ENCODE peak calls at places on chromosomes 7 and 10, in six cellular contexts. L is cardiac muscle cell; J is MM.1S; Y is PC-9; R is K562; D is CD8-positive, alpha-beta T cell. T is an unnamed sample.

GRCh38 chr7:122425731-122426130 is 121.2 kb upstream of the FEZF1 start:
- DNase-seq in L (no peak), J (no peak), Y (no peak), R (no peak), D (no peak), T (no peak)

GRCh38 chr7:91181949-91182348 is 82.3 kb upstream of the FZD1 start:
- DNase-seq in L (no peak), J (no peak), Y (no peak), R (no peak), D (no peak), T (no peak)

GRCh38 chr7:89607797-89608196 is 546.5 kb upstream of the STEAP1 start:
- DNase-seq in L (no peak), J (peak), Y (no peak), R (no peak), D (peak), T (no peak)

GRCh38 chr10:28367419-28367818 is 64.6 kb upstream of the MPP7 start:
- DNase-seq in L (no peak), J (no peak), Y (no peak), R (no peak), D (no peak), T (no peak)

GRCh38 chr10:96752380-96752779 is 32.1 kb upstream of the PIK3AP1 start:
- DNase-seq in L (no peak), J (no peak), Y (no peak), R (no peak), D (no peak), T (no peak)

GRCh38 chr7:3673524-3673923 is 372.5 kb downstream of the SDK1 start:
- DNase-seq in L (peak), J (peak), Y (no peak), R (peak), D (peak), T (no peak)

GRCh38 chr10:104622598-104623209 is 18.4 kb upstream of the SORCS3 start:
- DNase-seq in L (no peak), J (peak), Y (no peak), R (peak), D (no peak), T (no peak)

GRCh38 chr10:72812798-72813430 is 80.6 kb upstream of the OIT3 start:
- DNase-seq in L (peak), J (no peak), Y (peak), R (no peak), D (no peak), T (no peak)

GRCh38 chr10:123150986-123151738 is 3.0 kb upstream of the BUB3 start:
- DNase-seq in L (no peak), J (no peak), Y (no peak), R (no peak), D (no peak), T (peak)

GRCh38 chr7:2299131-2299829 is 15.0 kb downstream of the SNX8 start:
- DNase-seq in L (peak), J (no peak), Y (no peak), R (no peak), D (no peak), T (peak)

GRCh38 chr10:58651040-58651439 is 138.4 kb downstream of the BICC1 start:
- DNase-seq in L (peak), J (no peak), Y (no peak), R (no peak), D (no peak), T (no peak)

GRCh38 chr10:22280078-22280477 is 36.1 kb upstream of the COMMD3 start:
- DNase-seq in L (no peak), J (no peak), Y (no peak), R (no peak), D (no peak), T (no peak)

GRCh38 chr10:33010132-33011037 is 52.4 kb upstream of the ITGB1 start:
- DNase-seq in L (peak), J (no peak), Y (peak), R (no peak), D (no peak), T (no peak)

GRCh38 chr7:22002731-22003130 is 57.0 kb upstream of the CDCA7L start:
- DNase-seq in L (no peak), J (no peak), Y (no peak), R (no peak), D (no peak), T (no peak)

GRCh38 chr7:151727579-151728285 is 149.2 kb downstream of the PRKAG2 start:
- DNase-seq in L (peak), J (no peak), Y (peak), R (peak), D (no peak), T (peak)

GRCh38 chr10:119233821-119234220 is 26.4 kb downstream of the GRK5 start:
- DNase-seq in L (peak), J (no peak), Y (no peak), R (no peak), D (no peak), T (no peak)

GRCh38 chr7:29764227-29764626 is 42.1 kb upstream of the WIPF3 start:
- DNase-seq in L (no peak), J (no peak), Y (no peak), R (peak), D (no peak), T (no peak)

GRCh38 chr7:12921751-12922345 is 234.4 kb downstream of the ARL4A start:
- DNase-seq in L (no peak), J (no peak), Y (no peak), R (no peak), D (no peak), T (no peak)

GRCh38 chr10:110226926-110227641 is 19.7 kb downstream of the MXI1 start:
- DNase-seq in L (peak), J (no peak), Y (no peak), R (peak), D (peak), T (peak)

GRCh38 chr7:140509789-140510188 is 30.5 kb upstream of the MKRN1 start:
- DNase-seq in L (no peak), J (no peak), Y (peak), R (no peak), D (no peak), T (no peak)

GRCh38 chr7:46830-47140 is 145.6 kb upstream of the FAM20C start:
- DNase-seq in L (no peak), J (no peak), Y (no peak), R (no peak), D (no peak), T (no peak)

GRCh38 chr7:142454862-142455261 is 197.0 kb upstream of the PRSS58 start:
- DNase-seq in L (no peak), J (no peak), Y (no peak), R (no peak), D (no peak), T (no peak)

GRCh38 chr10:117477241-117477947 is 65.2 kb upstream of the EMX2 start:
- DNase-seq in L (no peak), J (no peak), Y (no peak), R (no peak), D (no peak), T (no peak)

GRCh38 chr7:120852700-120853099 is 5.2 kb downstream of the TSPAN12 start:
- DNase-seq in L (no peak), J (no peak), Y (no peak), R (no peak), D (no peak), T (no peak)

GRCh38 chr7:116231543-116232401 is 21.4 kb downstream of the TES start:
- DNase-seq in L (peak), J (peak), Y (no peak), R (peak), D (no peak), T (no peak)

GRCh38 chr10:24951201-24952145 is 933 bp downstream of the PRTFDC1 start:
- DNase-seq in L (peak), J (no peak), Y (no peak), R (peak), D (peak), T (no peak)

GRCh38 chr7:30142710-30143109 is 7.9 kb downstream of the MTURN start:
- DNase-seq in L (peak), J (no peak), Y (peak), R (no peak), D (no peak), T (no peak)

GRCh38 chr7:35035511-35035921 is 1.8 kb downstream of the DPY19L1 start:
- DNase-seq in L (peak), J (peak), Y (peak), R (peak), D (no peak), T (peak)

GRCh38 chr10:119401671-119402395 is 140.7 kb downstream of the RGS10 start:
- DNase-seq in L (peak), J (no peak), Y (peak), R (peak), D (no peak), T (no peak)

GRCh38 chr7:5661941-5662340 is 119.5 kb downstream of the RNF216 start:
- DNase-seq in L (no peak), J (peak), Y (no peak), R (no peak), D (no peak), T (peak)

GRCh38 chr7:69622014-69622818 is 23.9 kb downstream of the AUTS2 start:
- DNase-seq in L (no peak), J (no peak), Y (no peak), R (no peak), D (no peak), T (no peak)

GRCh38 chr10:120365872-120366271 is 91.2 kb upstream of the PLPP4 start:
- DNase-seq in L (no peak), J (no peak), Y (no peak), R (no peak), D (no peak), T (no peak)

GRCh38 chr10:95809370-95810197 is 53.6 kb downstream of the ENTPD1 start:
- DNase-seq in L (no peak), J (no peak), Y (no peak), R (no peak), D (no peak), T (no peak)

GRCh38 chr10:75352650-75353049 is 48.9 kb downstream of the ZNF503 start:
- DNase-seq in L (no peak), J (no peak), Y (no peak), R (no peak), D (no peak), T (no peak)

GRCh38 chr10:20858292-20859124 is 38.6 kb downstream of the NEBL start:
- DNase-seq in L (peak), J (peak), Y (peak), R (peak), D (no peak), T (no peak)

GRCh38 chr7:126394406-126394805 is 858.3 kb downstream of the GRM8 start:
- DNase-seq in L (no peak), J (no peak), Y (no peak), R (no peak), D (no peak), T (no peak)

GRCh38 chr7:24894670-24895221 is 85.2 kb downstream of the OSBPL3 start:
- DNase-seq in L (no peak), J (no peak), Y (no peak), R (no peak), D (no peak), T (no peak)
- TF ChIP-seq CTCF in L (peak), J (peak), Y (peak), R (peak), D (no peak), T (no peak)

DNA sequence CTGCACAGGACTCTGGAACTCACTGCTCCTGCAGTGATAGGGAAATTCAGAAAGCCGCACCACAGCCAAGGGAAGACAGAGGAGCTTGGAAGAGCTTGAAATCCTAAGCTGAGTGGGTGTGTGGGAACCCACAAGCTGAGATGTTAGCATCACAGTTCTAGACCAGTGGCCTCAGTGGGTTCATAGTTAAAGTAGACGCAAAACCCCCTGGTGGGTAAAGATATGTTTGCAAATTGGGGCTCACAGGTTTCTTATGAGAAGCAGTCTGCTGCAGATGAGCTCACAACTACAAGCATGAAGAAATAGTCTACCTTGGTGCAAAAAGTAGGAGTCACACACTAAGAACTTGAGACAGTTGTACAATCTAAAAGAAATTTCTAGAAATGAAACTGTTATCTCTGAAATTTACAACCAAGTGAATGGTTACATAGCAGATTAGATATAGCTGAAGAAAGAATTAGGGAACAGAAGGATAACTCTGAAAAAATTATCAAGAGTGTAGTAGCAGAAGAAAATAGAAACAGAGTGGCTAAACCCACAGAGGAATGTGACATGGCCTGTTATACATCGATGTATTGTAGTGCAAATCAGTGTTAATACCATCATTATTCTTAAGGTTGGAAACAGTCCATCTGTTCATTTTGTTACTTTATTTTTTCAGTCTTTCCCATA is 77.2 kb downstream of the DYNC2I1 start:
- DNase-seq in L (no peak), J (no peak), Y (no peak), R (no peak), D (no peak), T (no peak)
- TF ChIP-seq CTCF in L (no peak), J (no peak), Y (no peak), R (no peak), D (no peak), T (no peak)

DNA sequence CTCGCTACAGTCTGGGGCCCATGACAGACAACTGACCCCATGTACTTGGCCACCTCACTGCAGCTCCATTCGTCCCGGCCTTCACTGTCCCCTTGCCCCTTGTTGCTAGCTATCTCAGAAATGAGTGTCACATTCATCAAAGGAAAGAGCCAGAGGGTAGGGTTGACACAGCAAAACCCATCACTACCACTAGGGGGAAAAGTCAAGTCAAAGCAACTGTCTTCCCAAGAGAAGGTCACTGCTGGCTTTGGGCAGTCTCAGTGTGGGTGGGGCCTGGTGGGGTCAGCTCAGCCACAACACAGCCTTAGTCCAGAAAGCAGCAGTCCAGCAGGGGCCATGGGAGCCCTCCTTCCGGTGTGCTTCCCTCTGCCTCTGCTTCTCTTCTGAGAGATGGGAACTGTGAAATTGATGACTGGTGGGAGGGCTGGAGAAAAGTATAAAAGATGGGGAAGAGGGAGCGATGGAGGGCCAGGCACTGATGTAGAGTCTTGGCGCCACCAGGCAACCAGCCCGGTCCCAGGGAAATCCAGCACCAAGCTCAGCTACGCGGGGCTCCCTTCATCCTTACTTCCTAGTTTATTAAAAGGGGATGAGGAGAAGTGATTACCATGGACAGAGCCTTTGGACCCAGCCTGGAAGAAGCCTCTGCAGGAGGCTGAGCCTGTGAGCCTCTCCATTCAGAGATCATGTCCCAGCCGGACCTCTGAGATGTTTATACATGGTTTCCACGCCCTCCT is 58.0 kb downstream of the PLXNA4 start:
- DNase-seq in L (no peak), J (no peak), Y (no peak), R (peak), D (no peak), T (peak)
- TF ChIP-seq CTCF in L (peak), J (peak), Y (peak), R (peak), D (peak), T (no peak)

GRCh38 chr10:19817251-19818046 is 1.2 kb downstream of the PLXDC2 start:
- DNase-seq in L (peak), J (peak), Y (no peak), R (no peak), D (no peak), T (peak)
- TF ChIP-seq CTCF in L (peak), J (peak), Y (no peak), R (no peak), D (no peak), T (no peak)

GRCh38 chr7:18906901-18907300 is 210.5 kb downstream of the TWIST1 start:
- DNase-seq in L (no peak), J (no peak), Y (no peak), R (no peak), D (no peak), T (no peak)
- TF ChIP-seq CTCF in L (peak), J (no peak), Y (no peak), R (no peak), D (no peak), T (no peak)

GRCh38 chr7:154566877-154567276 is 436.0 kb downstream of the PAXIP1 start:
- DNase-seq in L (no peak), J (no peak), Y (no peak), R (no peak), D (no peak), T (no peak)
- TF ChIP-seq CTCF in L (no peak), J (peak), Y (peak), R (peak), D (no peak), T (no peak)

GRCh38 chr7:47627580-47628283 is 45.8 kb upstream of the TNS3 start:
- DNase-seq in L (no peak), J (peak), Y (peak), R (no peak), D (no peak), T (peak)

GRCh38 chr7:47624660-47625059 is 42.7 kb upstream of the TNS3 start:
- DNase-seq in L (no peak), J (no peak), Y (no peak), R (no peak), D (no peak), T (no peak)

GRCh38 chr7:47622586-47622945 is 40.7 kb upstream of the TNS3 start:
- DNase-seq in L (no peak), J (no peak), Y (no peak), R (no peak), D (no peak), T (no peak)

GRCh38 chr7:47622946-47623640 is 41.2 kb upstream of the TNS3 start:
- DNase-seq in L (peak), J (no peak), Y (peak), R (no peak), D (no peak), T (no peak)

DNA sequence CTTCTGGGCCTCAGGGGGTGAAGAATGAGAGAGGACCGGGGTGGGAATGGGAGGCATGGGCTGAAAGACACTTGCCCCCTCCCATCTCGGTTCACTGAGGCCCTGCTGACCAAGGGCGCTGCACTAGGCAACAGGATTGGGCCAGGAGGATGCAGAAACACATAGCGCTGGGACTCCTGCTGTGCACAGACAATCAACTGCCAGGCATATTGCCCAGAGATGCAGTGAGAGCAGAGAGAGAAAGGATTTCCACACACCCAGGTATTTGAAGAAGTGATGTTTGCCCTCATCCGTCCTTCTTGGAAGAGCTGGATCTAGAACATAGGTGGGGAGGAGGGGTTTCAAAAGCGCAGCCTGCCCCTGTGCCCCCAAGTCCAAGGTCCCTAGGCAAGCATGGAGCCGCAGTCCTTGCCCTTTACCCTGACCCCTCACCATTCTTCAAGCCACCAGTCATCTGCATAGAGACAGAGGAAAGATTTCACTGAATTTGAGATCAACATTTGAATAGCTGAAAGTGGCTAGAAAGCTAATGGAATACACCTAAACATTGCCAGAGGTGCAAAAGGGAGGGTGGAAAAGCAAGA is 44.0 kb upstream of the TNS3 start:
- DNase-seq in L (no peak), J (no peak), Y (peak), R (no peak), D (no peak), T (no peak)
- TF ChIP-seq CTCF in L (no peak), J (no peak), Y (no peak), R (no peak), D (no peak), T (no peak)

DNA sequence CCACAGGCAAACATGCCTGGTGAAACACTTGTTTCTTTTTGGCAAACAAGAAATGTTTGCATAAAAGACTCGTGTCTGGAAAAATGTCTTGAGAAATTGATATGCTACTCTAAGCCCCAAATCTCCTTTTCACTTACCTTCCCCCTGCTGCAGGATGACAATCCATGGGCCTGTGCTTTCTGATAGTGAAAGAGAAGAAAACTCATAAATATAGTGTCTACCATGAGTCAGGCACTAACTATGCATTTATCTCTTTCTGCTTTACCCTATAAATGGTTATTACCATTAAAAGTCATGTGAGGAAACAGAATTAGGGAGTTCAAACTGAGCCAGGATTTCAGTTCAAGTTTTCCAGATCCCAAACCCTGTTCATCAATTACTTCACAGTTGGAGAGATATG is 6.6 kb upstream of the TARP start:
- DNase-seq in L (no peak), J (no peak), Y (no peak), R (no peak), D (no peak), T (no peak)
- TF ChIP-seq CTCF in L (no peak), J (no peak), Y (no peak), R (no peak), D (no peak), T (no peak)

GRCh38 chr10:102713814-102714620 is at the start of gene ARL3:
- DNase-seq in L (peak), J (peak), Y (peak), R (peak), D (peak), T (peak)

GRCh38 chr10:102713483-102713813 is 749 bp downstream of the ARL3 start:
- DNase-seq in L (no peak), J (no peak), Y (no peak), R (no peak), D (no peak), T (no peak)

GRCh38 chr10:102712843-102713242 is 1.4 kb downstream of the ARL3 start:
- DNase-seq in L (no peak), J (no peak), Y (no peak), R (no peak), D (no peak), T (no peak)

GRCh38 chr10:102715880-102716279 is 1.4 kb downstream of the SFXN2 start:
- DNase-seq in L (no peak), J (no peak), Y (no peak), R (no peak), D (no peak), T (no peak)

GRCh38 chr10:102714621-102715455 is at the start of gene SFXN2:
- DNase-seq in L (no peak), J (peak), Y (no peak), R (peak), D (no peak), T (no peak)
- TF ChIP-seq CTCF in L (no peak), J (peak), Y (no peak), R (peak), D (no peak), T (peak)

T was measured in GM20000.